ENCODE peak calls at places on chromosomes 13 and 19, in seven cellular contexts. T, I, N, J, M, E and O are unnamed samples.

GRCh38 chr13:95404141-95404882 is 103.1 kb upstream of the ABCC4 start:
- DNase-seq in N (peak; percentile 51), T (peak; percentile 71), J (peak; percentile 51), I (peak; percentile 92), M (peak; percentile 61), E (peak; percentile 48), O (peak; percentile 81)

GRCh38 chr19:18437481-18438330 is at the start of gene ISYNA1:
- DNase-seq in N (no peak), I (peak; percentile 89), J (peak; percentile 14), T (peak; percentile 91), E (no peak), M (no peak), O (peak; percentile 94)

GRCh38 chr13:44818428-44818827 is 170.8 kb downstream of the NUFIP1 start:
- DNase-seq in N (no peak), M (peak; percentile 41), I (no peak), E (no peak), T (peak; percentile 13), J (peak; percentile 24), O (peak; percentile 69)

GRCh38 chr19:45952691-45953505 is 20.8 kb downstream of the NOVA2 start:
- DNase-seq in I (peak; percentile 96), J (no peak), T (peak; percentile 82), E (no peak), N (no peak), M (no peak), O (peak; percentile 55)

GRCh38 chr13:52428295-52428694 is 22.1 kb downstream of the VPS36 start:
- DNase-seq in N (no peak), E (no peak), T (no peak), I (no peak), J (peak; percentile 82), M (no peak), O (peak; percentile 33)

GRCh38 chr13:45943965-45944364 is 92.4 kb upstream of the SIAH3 start:
- DNase-seq in M (no peak), E (no peak), N (no peak), J (no peak), T (no peak), I (no peak), O (no peak)

GRCh38 chr19:16143399-16144215 is at the start of gene HSH2D:
- DNase-seq in N (no peak), J (peak; percentile 45), E (peak; percentile 90), M (peak; percentile 77), T (no peak), I (peak; percentile 59), O (no peak)

GRCh38 chr13:24184265-24184841 is 23.8 kb downstream of the SPATA13 start:
- DNase-seq in J (peak; percentile 93), E (no peak), M (no peak), T (no peak), I (no peak), N (no peak), O (no peak)

GRCh38 chr13:98313938-98314292 is 136.8 kb upstream of the RNF113B start:
- DNase-seq in J (no peak), I (no peak), T (no peak), E (no peak), N (no peak), M (no peak), O (peak; percentile 20)

GRCh38 chr13:99572131-99572530 is 70.9 kb downstream of the TM9SF2 start:
- DNase-seq in E (no peak), N (no peak), J (no peak), T (no peak), I (no peak), M (no peak), O (no peak)

GRCh38 chr13:109783447-109783814 is 3.0 kb downstream of the IRS2 start:
- DNase-seq in J (no peak), M (no peak), T (no peak), E (no peak), N (no peak), I (peak; percentile 79), O (peak; percentile 65)

GRCh38 chr13:43263047-43263446 is 239.7 kb downstream of the DNAJC15 start:
- DNase-seq in N (no peak), E (no peak), I (no peak), M (no peak), J (no peak), T (no peak), O (no peak)

GRCh38 chr13:48431987-48432615 is 19.2 kb upstream of the LPAR6 start:
- DNase-seq in I (no peak), T (no peak), E (no peak), J (peak; percentile 7), N (no peak), M (no peak), O (no peak)

GRCh38 chr13:64935441-64935840 is 2294.7 kb downstream of the PCDH9 start:
- DNase-seq in N (no peak), E (no peak), M (no peak), J (no peak), I (no peak), T (no peak), O (no peak)

GRCh38 chr19:34556500-34556899 is 74.9 kb downstream of the WTIP start:
- DNase-seq in I (peak; percentile 66), M (peak; percentile 10), J (peak; percentile 13), T (peak; percentile 25), E (no peak), N (no peak), O (no peak)

GRCh38 chr13:44331912-44332840 is 41.4 kb upstream of the SERP2 start:
- DNase-seq in E (no peak), J (no peak), N (no peak), M (no peak), T (peak; percentile 12), I (no peak), O (peak; percentile 72)

GRCh38 chr19:13885826-13886365 is 9.0 kb downstream of the NANOS3 start:
- DNase-seq in E (no peak), M (no peak), I (no peak), T (no peak), J (no peak), N (no peak), O (peak; percentile 12)

GRCh38 chr19:33507021-33507956 is 14.3 kb downstream of the PEPD start:
- DNase-seq in M (no peak), T (no peak), I (no peak), N (no peak), E (no peak), J (no peak), O (peak; percentile 91)

GRCh38 chr19:3798137-3798536 is 12.0 kb upstream of the MATK start:
- DNase-seq in M (no peak), T (no peak), J (no peak), I (no peak), E (no peak), N (no peak), O (no peak)

DNA sequence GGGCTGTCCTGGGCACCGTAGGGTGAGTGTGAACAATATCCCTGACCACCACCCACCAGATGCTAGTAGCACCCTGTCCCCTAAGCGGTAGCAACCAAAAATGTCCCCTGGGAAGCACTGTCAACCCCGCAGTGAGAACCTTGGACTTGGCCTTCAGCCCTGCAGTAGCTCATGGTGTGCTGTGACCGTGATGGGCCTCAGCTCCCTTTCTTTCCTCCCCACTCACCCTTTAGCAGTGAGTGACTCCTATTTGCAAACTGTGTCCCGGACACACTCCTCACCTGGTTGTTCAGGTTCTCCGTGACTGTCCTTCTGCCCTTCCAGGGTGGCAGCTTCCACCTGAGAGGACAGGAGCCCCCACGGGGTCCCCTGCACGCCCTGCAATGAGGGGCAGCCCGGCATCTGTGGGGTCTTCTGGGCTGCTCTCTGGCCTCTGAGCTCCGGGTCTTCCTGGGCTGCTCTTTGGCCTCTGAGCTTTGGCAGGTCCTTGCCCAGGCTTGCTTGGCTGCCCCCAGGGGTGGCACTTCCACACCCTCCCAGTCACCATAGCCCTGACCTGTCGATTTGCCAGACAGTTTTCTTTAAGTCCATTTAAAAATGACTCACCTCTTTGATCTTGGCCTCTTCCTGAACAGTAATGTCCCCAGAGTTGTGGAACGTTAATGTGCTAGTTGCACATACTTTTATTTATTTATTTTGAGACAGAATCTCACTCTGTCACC is 3.8 kb downstream of the KDM4B start:
- DNase-seq in J (peak; percentile 74), E (no peak), T (no peak), N (no peak), M (peak; percentile 40), I (no peak), O (peak; percentile 10)
- TF ChIP-seq SIN3A in J (no peak), E (no peak), T (no peak), N (no peak), M (no peak), I (no peak), O (no peak)

DNA sequence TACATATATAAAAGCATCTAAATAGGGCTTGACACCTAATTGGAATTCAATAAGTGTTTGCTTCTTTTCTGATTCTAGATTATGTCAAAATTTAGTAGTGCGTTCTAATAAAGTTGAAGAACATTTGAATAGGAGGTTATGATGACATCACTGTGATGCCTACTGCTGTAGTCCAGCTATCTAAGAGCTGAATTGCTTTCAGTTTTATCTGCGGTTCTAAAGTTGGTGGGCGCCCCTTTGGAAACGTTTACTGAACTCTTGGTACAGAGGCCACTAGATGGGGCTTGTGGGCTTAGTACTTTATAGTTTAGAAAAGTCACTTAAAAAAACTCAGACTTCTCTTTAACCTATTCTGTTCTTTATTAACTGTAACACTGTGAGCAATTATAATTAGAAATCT is 776.9 kb downstream of the GPC5 start:
- DNase-seq in E (no peak), N (no peak), J (peak; percentile 27), M (no peak), I (no peak), T (no peak), O (peak; percentile 62)
- TF ChIP-seq SIN3A in E (no peak), N (no peak), J (no peak), M (no peak), I (no peak), T (no peak), O (no peak)

DNA sequence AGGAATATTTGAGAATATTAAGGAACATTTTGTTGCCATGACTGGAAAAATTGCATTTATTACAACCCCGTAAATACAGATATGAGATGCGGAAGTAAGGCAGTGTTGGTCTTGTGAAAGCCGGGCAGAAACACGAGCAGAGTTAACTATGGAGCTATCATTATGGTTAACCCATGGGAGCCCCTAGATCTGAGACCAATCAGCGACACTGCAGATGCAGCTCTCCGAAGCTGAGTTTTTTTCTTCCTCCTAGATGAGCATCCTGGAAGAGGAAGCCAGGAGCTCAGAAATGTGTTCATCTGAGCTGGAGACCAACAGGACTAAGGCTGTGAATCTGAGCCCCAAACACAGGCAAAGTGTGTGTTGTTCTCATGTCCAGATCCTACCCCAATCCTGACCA is 123.0 kb upstream of the KL start:
- DNase-seq in T (no peak), J (no peak), N (no peak), M (no peak), I (no peak), E (no peak), O (no peak)
- TF ChIP-seq SIN3A in T (no peak), J (no peak), N (no peak), M (no peak), I (no peak), E (no peak), O (no peak)

GRCh38 chr19:17234911-17235617 is 9.0 kb downstream of the OCEL1 start:
- DNase-seq in N (no peak), E (no peak), I (peak; percentile 90), T (peak; percentile 85), J (no peak), M (no peak), O (peak; percentile 86)
- TF ChIP-seq SIN3A in N (no peak), E (no peak), I (no peak), T (peak; percentile 63), J (no peak), M (no peak), O (no peak)

DNA sequence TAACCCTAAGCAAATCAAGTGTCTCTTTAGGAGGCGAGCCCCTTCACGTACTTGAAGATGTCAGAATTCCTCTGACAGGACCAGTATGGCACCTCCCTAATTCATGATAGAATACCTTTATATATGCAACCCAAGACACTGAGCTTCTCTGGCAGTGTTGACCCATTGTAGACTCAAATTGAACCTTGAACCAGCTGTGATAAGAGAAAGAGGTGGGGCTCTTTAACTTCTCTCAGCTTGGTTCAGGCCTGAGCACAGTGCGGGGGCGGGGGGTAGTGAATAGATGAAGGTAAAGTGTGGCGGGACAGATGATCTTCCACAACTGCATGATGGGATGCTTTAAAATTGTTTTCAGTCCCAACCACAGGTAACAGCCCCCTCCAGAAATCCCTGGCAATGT is 12.1 kb downstream of the MBNL2 start:
- DNase-seq in I (no peak), E (no peak), M (no peak), N (no peak), J (peak; percentile 67), T (no peak), O (no peak)
- TF ChIP-seq SIN3A in I (no peak), E (no peak), M (no peak), N (no peak), J (no peak), T (no peak), O (no peak)